ENCODE peak calls at places on chromosomes 7 and 10, in seven cellular contexts. S is BJ, T is left lung, W is astrocyte of the cerebellum, F is testis, Z is tibial nerve, D is A549. U is an unnamed sample.

GRCh38 chr7:101308245-101309085 is 13.1 kb downstream of the IFT22 start:
- DNase-seq in S (no peak), W (no peak), Z (no peak), D (peak), T (peak), F (peak), U (peak)

GRCh38 chr10:100182281-100182680 is 3.5 kb downstream of the ERLIN1 start:
- DNase-seq in T (no peak), F (no peak), D (no peak), W (no peak), S (no peak), Z (no peak), U (no peak)

GRCh38 chr7:16810573-16810972 is 5.8 kb upstream of the AGR2 start:
- DNase-seq in S (no peak), F (no peak), Z (no peak), W (no peak), T (no peak), D (no peak), U (peak)

GRCh38 chr10:11885437-11886137 is 62.4 kb downstream of the PROSER2 start:
- DNase-seq in T (no peak), S (no peak), Z (no peak), F (no peak), D (no peak), W (no peak), U (no peak)

GRCh38 chr7:55489552-55489951 is 82.8 kb downstream of the VOPP1 start:
- DNase-seq in T (no peak), W (no peak), F (no peak), D (no peak), Z (no peak), S (no peak), U (no peak)

GRCh38 chr7:92767427-92767826 is 68.9 kb downstream of the CDK6 start:
- DNase-seq in F (no peak), D (no peak), S (no peak), Z (no peak), W (no peak), T (no peak), U (no peak)

GRCh38 chr7:25803117-25803887 is 348.7 kb upstream of the NFE2L3 start:
- DNase-seq in S (no peak), F (no peak), Z (no peak), T (no peak), D (no peak), W (no peak), U (no peak)

GRCh38 chr7:25659841-25660240 is 431.6 kb upstream of the NPVF start:
- DNase-seq in F (no peak), S (no peak), T (no peak), D (no peak), W (no peak), Z (no peak), U (no peak)

GRCh38 chr7:7861211-7861633 is 107.4 kb upstream of the GLCCI1 start:
- DNase-seq in F (no peak), D (peak), T (no peak), S (peak), Z (no peak), W (no peak), U (no peak)

GRCh38 chr7:875476-876076 is 778 bp upstream of the GET4 start:
- DNase-seq in W (no peak), S (no peak), F (no peak), T (peak), Z (no peak), D (no peak), U (no peak)

GRCh38 chr10:27637601-27638000 is 108.0 kb downstream of the MKX start:
- DNase-seq in W (no peak), S (no peak), D (no peak), F (no peak), Z (no peak), T (no peak), U (no peak)

GRCh38 chr10:102645741-102646609 is 1.7 kb downstream of the TRIM8 start:
- DNase-seq in T (peak), Z (peak), S (peak), F (peak), D (peak), W (peak), U (no peak)

GRCh38 chr10:18230794-18231193 is 90.6 kb downstream of the CACNB2 start:
- DNase-seq in Z (no peak), T (no peak), F (no peak), W (no peak), S (no peak), D (no peak), U (no peak)

GRCh38 chr7:134886353-134887057 is 99.8 kb upstream of the AGBL3 start:
- DNase-seq in W (peak), S (peak), T (no peak), D (peak), F (peak), Z (no peak), U (no peak)

GRCh38 chr7:14839307-14839706 is 63.2 kb downstream of the DGKB start:
- DNase-seq in S (no peak), F (no peak), D (no peak), W (no peak), T (no peak), Z (no peak), U (no peak)

GRCh38 chr10:58780481-58780880 is 267.8 kb downstream of the BICC1 start:
- DNase-seq in W (peak), S (no peak), Z (no peak), D (no peak), F (no peak), T (no peak), U (no peak)

GRCh38 chr7:111864291-111864976 is 302.1 kb upstream of the IMMP2L start:
- DNase-seq in S (no peak), F (no peak), Z (no peak), D (no peak), W (no peak), T (no peak), U (no peak)

GRCh38 chr7:158816995-158817394 is 12.3 kb downstream of the ESYT2 start:
- DNase-seq in D (no peak), T (peak), F (no peak), S (no peak), Z (no peak), W (no peak), U (no peak)
- TF ChIP-seq CTCF in D (no peak), T (no peak), F (no peak), S (no peak), Z (no peak), W (no peak), U (no peak)

GRCh38 chr10:132249824-132250375 is 57.9 kb downstream of the STK32C start:
- DNase-seq in S (no peak), F (no peak), W (no peak), T (no peak), D (no peak), Z (no peak), U (no peak)

GRCh38 chr10:132250456-132251223 is 57.1 kb downstream of the STK32C start:
- DNase-seq in Z (no peak), F (no peak), S (no peak), W (no peak), D (no peak), T (no peak), U (no peak)

GRCh38 chr10:132247943-132248342 is 59.8 kb downstream of the STK32C start:
- DNase-seq in F (no peak), Z (no peak), W (no peak), D (no peak), S (no peak), T (no peak), U (no peak)

GRCh38 chr10:132249232-132249724 is 58.5 kb downstream of the STK32C start:
- DNase-seq in T (no peak), W (no peak), S (no peak), F (no peak), D (no peak), Z (no peak), U (no peak)

GRCh38 chr10:132248455-132249231 is 59.1 kb downstream of the STK32C start:
- DNase-seq in Z (no peak), W (no peak), D (peak), F (peak), T (no peak), S (no peak), U (peak)
- H3K4me3 ChIP-seq in Z (no peak), W (peak), D (peak), F (no peak), T (peak), S (peak), U (peak)

GRCh38 chr10:44439436-44439835 is 54.5 kb upstream of the CXCL12 start:
- DNase-seq in T (no peak), Z (no peak), D (no peak), S (no peak), F (no peak), W (no peak), U (no peak)

GRCh38 chr10:44439845-44440244 is 54.9 kb upstream of the CXCL12 start:
- DNase-seq in W (no peak), D (no peak), S (no peak), Z (no peak), F (no peak), T (no peak), U (no peak)

GRCh38 chr10:44437837-44438752 is 53.2 kb upstream of the CXCL12 start:
- DNase-seq in W (no peak), T (no peak), S (no peak), D (no peak), Z (no peak), F (peak), U (no peak)

GRCh38 chr10:44436240-44436639 is 51.3 kb upstream of the CXCL12 start:
- DNase-seq in F (no peak), D (no peak), S (no peak), W (no peak), Z (no peak), T (no peak), U (no peak)

GRCh38 chr10:44435196-44435595 is 50.3 kb upstream of the CXCL12 start:
- DNase-seq in W (no peak), Z (no peak), F (no peak), T (no peak), D (no peak), S (no peak), U (no peak)
- TF ChIP-seq CTCF in W (no peak), Z (no peak), F (no peak), T (no peak), D (no peak), S (no peak), U (no peak)

DNA sequence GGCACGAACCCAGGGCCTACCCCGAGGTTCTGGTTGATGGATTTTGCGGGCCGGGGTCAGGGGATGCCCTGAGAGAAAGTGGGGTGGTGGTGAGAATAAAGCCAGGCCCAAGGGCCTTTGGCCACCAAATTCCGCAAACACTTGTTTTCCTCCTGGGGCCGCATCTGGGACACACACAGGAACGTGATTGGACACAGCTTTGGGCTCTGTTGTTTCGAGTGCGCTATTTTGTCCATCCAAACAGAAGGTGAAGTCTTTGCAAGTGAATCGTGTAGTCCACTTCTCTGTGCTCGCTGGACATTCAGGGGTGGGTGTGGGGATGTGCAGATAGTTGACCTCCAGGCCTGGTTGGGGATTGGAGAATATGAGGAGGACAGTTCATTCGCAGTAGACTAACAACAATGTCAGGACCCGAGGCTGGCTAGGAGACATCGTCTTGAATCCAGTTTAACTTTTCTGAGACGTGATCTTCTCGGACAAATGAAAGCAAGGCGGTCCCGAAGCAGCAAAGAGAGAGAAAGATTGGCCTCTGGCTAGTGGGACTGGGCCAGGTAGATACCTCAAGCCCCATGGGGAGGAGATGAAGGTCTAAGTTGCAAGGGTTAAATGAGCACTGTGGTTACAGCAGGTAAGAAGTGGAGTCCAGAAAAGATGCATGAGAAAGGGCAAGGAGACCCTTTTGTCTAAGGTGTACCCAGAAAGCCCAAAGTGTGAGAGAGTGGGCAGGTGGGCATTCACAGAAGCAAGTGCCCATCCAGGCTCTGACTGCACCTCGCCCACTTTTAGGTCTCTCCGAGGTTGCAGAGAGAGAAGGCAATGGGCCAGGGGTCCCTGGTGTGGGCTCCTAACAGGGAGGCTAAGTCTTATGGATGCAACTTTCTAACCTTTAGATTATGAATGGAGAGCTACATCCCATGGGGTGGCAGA is 761 bp upstream of the FAM131B start:
- DNase-seq in T (no peak), Z (no peak), S (no peak), F (no peak), D (no peak), W (no peak), U (no peak)
- H3K4me3 ChIP-seq in T (no peak), Z (peak), S (peak), F (peak), D (peak), W (peak), U (no peak)

GRCh38 chr10:74189999-74190421 is 39.0 kb downstream of the ADK start:
- DNase-seq in Z (no peak), W (peak), T (no peak), D (no peak), S (peak), F (no peak), U (peak)

GRCh38 chr10:74187237-74187636 is 36.2 kb downstream of the ADK start:
- DNase-seq in D (no peak), S (no peak), Z (no peak), F (no peak), W (no peak), T (no peak), U (no peak)

GRCh38 chr10:74186678-74187077 is 35.7 kb downstream of the ADK start:
- DNase-seq in F (no peak), Z (no peak), W (no peak), S (no peak), T (no peak), D (no peak), U (no peak)

GRCh38 chr10:74194545-74194944 is 43.5 kb downstream of the ADK start:
- DNase-seq in F (no peak), Z (no peak), T (no peak), W (no peak), D (no peak), S (no peak), U (no peak)

GRCh38 chr10:74190494-74190893 is 39.5 kb downstream of the ADK start:
- DNase-seq in S (no peak), Z (no peak), D (no peak), F (no peak), T (no peak), W (no peak), U (no peak)
- TF ChIP-seq CTCF in S (no peak), Z (no peak), D (no peak), F (no peak), T (no peak), W (no peak), U (no peak)

DNA sequence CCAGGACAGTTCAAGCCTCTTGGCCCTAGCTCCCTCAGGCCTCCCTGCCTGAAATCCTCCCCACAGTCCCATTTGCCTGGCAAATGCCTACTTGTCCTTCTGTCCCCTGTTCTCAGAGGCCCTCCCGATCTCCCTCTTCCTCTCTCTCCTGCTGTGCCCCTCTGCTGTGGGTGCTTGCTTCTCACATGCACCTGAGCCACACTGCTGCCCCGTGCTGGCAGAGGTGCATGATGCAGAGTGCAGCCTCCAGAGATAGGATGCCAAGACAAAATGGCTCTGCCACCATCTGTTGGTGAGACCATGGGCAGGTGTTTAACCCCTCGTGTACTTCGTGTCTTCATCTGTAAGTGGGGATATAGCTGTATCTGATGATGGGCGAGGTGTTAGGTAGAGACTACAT is 158.4 kb downstream of the RGS10 start:
- DNase-seq in W (no peak), S (no peak), T (no peak), F (no peak), D (no peak), Z (no peak), U (no peak)
- H3K4me3 ChIP-seq in W (no peak), S (no peak), T (no peak), F (no peak), D (no peak), Z (no peak), U (no peak)

GRCh38 chr10:12975266-12975665 is 26.2 kb downstream of the CCDC3 start:
- DNase-seq in W (no peak), S (no peak), F (no peak), Z (no peak), T (no peak), D (peak), U (no peak)
- TF ChIP-seq CTCF in W (peak), S (no peak), F (peak), Z (no peak), T (no peak), D (peak), U (peak)

U was measured in LNCaP clone FGC.